ENCODE peak calls at places on chromosomes 7 and 10, in ten cellular contexts. One of them, this sample, is unnamed.

GRCh38 chr10:77291596-77292505 is 345.8 kb downstream of the KCNMA1 start:
- DNase-seq in transverse colon: no peak
- DNase-seq in prostate gland: no peak
- DNase-seq in HCT116: no peak
- DNase-seq in spleen: no peak
- DNase-seq in K562: no peak
- DNase-seq in HepG2: no peak
- DNase-seq in suprapubic skin: no peak
- DNase-seq in stomach: no peak
- DNase-seq in GM12892: no peak
- DNase-seq in this sample: no peak

GRCh38 chr7:149873074-149873967 is 448 bp upstream of the ATP6V0E2 start:
- DNase-seq in GM12892: peak; percentile 99
- DNase-seq in K562: peak; percentile 100
- DNase-seq in HCT116: peak; percentile 78
- DNase-seq in stomach: peak; percentile 96
- DNase-seq in transverse colon: peak; percentile 96
- DNase-seq in spleen: peak; percentile 98
- DNase-seq in HepG2: peak; percentile 91
- DNase-seq in prostate gland: peak; percentile 95
- DNase-seq in suprapubic skin: peak; percentile 96
- DNase-seq in this sample: peak; percentile 98

GRCh38 chr7:100785878-100786277 is 41.4 kb downstream of the EPHB4 start:
- DNase-seq in prostate gland: no peak
- DNase-seq in transverse colon: no peak
- DNase-seq in HCT116: no peak
- DNase-seq in HepG2: no peak
- DNase-seq in GM12892: no peak
- DNase-seq in K562: no peak
- DNase-seq in suprapubic skin: no peak
- DNase-seq in stomach: no peak
- DNase-seq in spleen: no peak
- DNase-seq in this sample: no peak

GRCh38 chr7:132161231-132161915 is 414.9 kb downstream of the PLXNA4 start:
- DNase-seq in suprapubic skin: no peak
- DNase-seq in K562: no peak
- DNase-seq in transverse colon: no peak
- DNase-seq in HCT116: no peak
- DNase-seq in spleen: no peak
- DNase-seq in HepG2: no peak
- DNase-seq in GM12892: no peak
- DNase-seq in stomach: peak; percentile 73
- DNase-seq in prostate gland: peak; percentile 17
- DNase-seq in this sample: no peak

GRCh38 chr7:140212100-140212881 is 35.5 kb upstream of the KDM7A start:
- DNase-seq in GM12892: no peak
- DNase-seq in stomach: peak; percentile 70
- DNase-seq in HepG2: no peak
- DNase-seq in HCT116: no peak
- DNase-seq in suprapubic skin: no peak
- DNase-seq in spleen: no peak
- DNase-seq in transverse colon: peak; percentile 84
- DNase-seq in prostate gland: no peak
- DNase-seq in K562: no peak
- DNase-seq in this sample: peak; percentile 41

GRCh38 chr7:74203157-74203556 is 6.6 kb upstream of the LAT2 start:
- DNase-seq in HepG2: peak; percentile 32
- DNase-seq in prostate gland: peak; percentile 38
- DNase-seq in transverse colon: peak; percentile 39
- DNase-seq in suprapubic skin: peak; percentile 54
- DNase-seq in K562: peak; percentile 51
- DNase-seq in stomach: peak; percentile 43
- DNase-seq in HCT116: no peak
- DNase-seq in spleen: peak; percentile 44
- DNase-seq in GM12892: no peak
- DNase-seq in this sample: no peak

GRCh38 chr7:140607441-140607989 is 33.1 kb downstream of the DENND2A start:
- DNase-seq in stomach: no peak
- DNase-seq in HepG2: no peak
- DNase-seq in transverse colon: peak; percentile 36
- DNase-seq in HCT116: no peak
- DNase-seq in suprapubic skin: no peak
- DNase-seq in GM12892: no peak
- DNase-seq in prostate gland: no peak
- DNase-seq in K562: no peak
- DNase-seq in spleen: peak; percentile 80
- DNase-seq in this sample: no peak

GRCh38 chr10:103823706-103824272 is 31.6 kb downstream of the SH3PXD2A start:
- DNase-seq in GM12892: no peak
- DNase-seq in suprapubic skin: peak; percentile 40
- DNase-seq in K562: no peak
- DNase-seq in stomach: no peak
- DNase-seq in spleen: peak; percentile 60
- DNase-seq in transverse colon: no peak
- DNase-seq in HCT116: no peak
- DNase-seq in HepG2: no peak
- DNase-seq in prostate gland: no peak
- DNase-seq in this sample: no peak

GRCh38 chr10:49419005-49419404 is 23.1 kb upstream of the DRGX start:
- DNase-seq in spleen: no peak
- DNase-seq in prostate gland: peak; percentile 78
- DNase-seq in suprapubic skin: no peak
- DNase-seq in K562: no peak
- DNase-seq in HepG2: peak; percentile 12
- DNase-seq in stomach: no peak
- DNase-seq in GM12892: no peak
- DNase-seq in transverse colon: no peak
- DNase-seq in HCT116: peak; percentile 75
- DNase-seq in this sample: no peak

DNA sequence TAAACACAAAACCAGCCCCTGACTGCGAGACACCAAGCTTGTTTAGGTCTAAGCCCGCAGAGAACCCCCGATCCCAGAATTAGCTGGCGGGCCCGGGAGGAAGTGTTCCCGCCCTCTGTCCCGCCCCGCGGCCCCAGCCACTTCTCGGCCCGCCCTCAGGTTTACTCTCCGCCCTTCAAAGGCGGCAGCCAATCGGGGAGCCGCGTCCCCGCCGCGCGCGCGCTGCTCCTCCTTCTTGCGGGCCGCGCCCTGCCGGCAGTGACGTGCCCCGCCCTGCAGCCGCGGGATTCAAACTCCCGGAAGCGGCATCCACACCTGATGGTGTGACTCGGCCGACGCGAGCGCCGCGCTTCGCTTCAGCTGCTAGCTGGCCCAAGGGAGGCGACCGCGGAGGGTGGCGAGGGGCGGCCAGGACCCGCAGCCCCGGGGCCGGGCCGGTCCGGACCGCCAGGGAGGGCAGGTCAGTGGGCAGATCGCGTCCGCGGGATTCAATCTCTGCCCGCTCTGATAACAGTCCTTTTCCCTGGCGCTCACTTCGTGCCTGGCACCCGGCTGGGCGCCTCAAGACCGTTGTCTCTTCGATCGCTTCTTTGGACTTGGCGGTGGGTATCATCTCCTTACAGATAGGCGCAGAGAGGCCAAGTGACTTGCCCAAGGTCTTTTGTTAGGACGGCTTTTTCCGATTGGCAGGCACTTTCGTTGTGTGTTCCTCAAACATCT is at the start of gene CEP55:
- DNase-seq in spleen: peak; percentile 99
- DNase-seq in transverse colon: peak; percentile 97
- DNase-seq in K562: peak; percentile 93
- DNase-seq in prostate gland: peak; percentile 94
- DNase-seq in HCT116: peak; percentile 84
- DNase-seq in GM12892: peak; percentile 75
- DNase-seq in HepG2: peak; percentile 86
- DNase-seq in stomach: peak; percentile 96
- DNase-seq in suprapubic skin: peak; percentile 96
- DNase-seq in this sample: peak; percentile 88
- TF ChIP-seq POLR2A in spleen: no peak
- TF ChIP-seq POLR2A in transverse colon: no peak
- TF ChIP-seq POLR2A in K562: peak; percentile 79
- TF ChIP-seq POLR2A in prostate gland: no peak
- TF ChIP-seq POLR2A in HCT116: peak; percentile 85
- TF ChIP-seq POLR2A in GM12892: peak; percentile 76
- TF ChIP-seq POLR2A in HepG2: peak; percentile 60
- TF ChIP-seq POLR2A in stomach: no peak
- TF ChIP-seq POLR2A in suprapubic skin: no peak
- TF ChIP-seq POLR2A in this sample: peak; percentile 45

GRCh38 chr7:94394058-94394398 is 667 bp upstream of the COL1A2 start:
- DNase-seq in transverse colon: no peak
- DNase-seq in stomach: no peak
- DNase-seq in suprapubic skin: no peak
- DNase-seq in K562: no peak
- DNase-seq in HepG2: no peak
- DNase-seq in GM12892: no peak
- DNase-seq in HCT116: no peak
- DNase-seq in prostate gland: no peak
- DNase-seq in spleen: no peak
- DNase-seq in this sample: no peak

GRCh38 chr7:94393251-94393758 is 1.4 kb upstream of the COL1A2 start:
- DNase-seq in spleen: no peak
- DNase-seq in suprapubic skin: peak; percentile 49
- DNase-seq in HepG2: no peak
- DNase-seq in K562: no peak
- DNase-seq in stomach: no peak
- DNase-seq in prostate gland: no peak
- DNase-seq in GM12892: no peak
- DNase-seq in HCT116: no peak
- DNase-seq in transverse colon: no peak
- DNase-seq in this sample: no peak

GRCh38 chr7:94395141-94396041 is 696 bp downstream of the COL1A2 start:
- DNase-seq in transverse colon: peak; percentile 30
- DNase-seq in suprapubic skin: peak; percentile 59
- DNase-seq in HCT116: peak; percentile 59
- DNase-seq in prostate gland: peak; percentile 33
- DNase-seq in K562: peak; percentile 85
- DNase-seq in HepG2: peak; percentile 63
- DNase-seq in GM12892: peak; percentile 37
- DNase-seq in spleen: no peak
- DNase-seq in stomach: peak; percentile 28
- DNase-seq in this sample: peak; percentile 51

GRCh38 chr7:94396044-94396443 is 1.3 kb downstream of the COL1A2 start:
- DNase-seq in HCT116: no peak
- DNase-seq in transverse colon: no peak
- DNase-seq in suprapubic skin: no peak
- DNase-seq in spleen: no peak
- DNase-seq in stomach: no peak
- DNase-seq in prostate gland: no peak
- DNase-seq in K562: peak; percentile 50
- DNase-seq in GM12892: no peak
- DNase-seq in HepG2: no peak
- DNase-seq in this sample: no peak

GRCh38 chr7:94394399-94395140 is at the start of gene COL1A2:
- DNase-seq in prostate gland: no peak
- DNase-seq in suprapubic skin: peak; percentile 84
- DNase-seq in HepG2: no peak
- DNase-seq in transverse colon: peak; percentile 48
- DNase-seq in K562: peak; percentile 16
- DNase-seq in HCT116: no peak
- DNase-seq in GM12892: no peak
- DNase-seq in stomach: peak; percentile 32
- DNase-seq in spleen: peak; percentile 77
- DNase-seq in this sample: no peak
- TF ChIP-seq POLR2AphosphoS5 in prostate gland: peak; percentile 42
- TF ChIP-seq POLR2AphosphoS5 in suprapubic skin: no peak
- TF ChIP-seq POLR2AphosphoS5 in HepG2: no peak
- TF ChIP-seq POLR2AphosphoS5 in transverse colon: peak; percentile 51
- TF ChIP-seq POLR2AphosphoS5 in K562: no peak
- TF ChIP-seq POLR2AphosphoS5 in HCT116: no peak
- TF ChIP-seq POLR2AphosphoS5 in GM12892: no peak
- TF ChIP-seq POLR2AphosphoS5 in stomach: peak; percentile 66
- TF ChIP-seq POLR2AphosphoS5 in spleen: no peak
- TF ChIP-seq POLR2AphosphoS5 in this sample: no peak

DNA sequence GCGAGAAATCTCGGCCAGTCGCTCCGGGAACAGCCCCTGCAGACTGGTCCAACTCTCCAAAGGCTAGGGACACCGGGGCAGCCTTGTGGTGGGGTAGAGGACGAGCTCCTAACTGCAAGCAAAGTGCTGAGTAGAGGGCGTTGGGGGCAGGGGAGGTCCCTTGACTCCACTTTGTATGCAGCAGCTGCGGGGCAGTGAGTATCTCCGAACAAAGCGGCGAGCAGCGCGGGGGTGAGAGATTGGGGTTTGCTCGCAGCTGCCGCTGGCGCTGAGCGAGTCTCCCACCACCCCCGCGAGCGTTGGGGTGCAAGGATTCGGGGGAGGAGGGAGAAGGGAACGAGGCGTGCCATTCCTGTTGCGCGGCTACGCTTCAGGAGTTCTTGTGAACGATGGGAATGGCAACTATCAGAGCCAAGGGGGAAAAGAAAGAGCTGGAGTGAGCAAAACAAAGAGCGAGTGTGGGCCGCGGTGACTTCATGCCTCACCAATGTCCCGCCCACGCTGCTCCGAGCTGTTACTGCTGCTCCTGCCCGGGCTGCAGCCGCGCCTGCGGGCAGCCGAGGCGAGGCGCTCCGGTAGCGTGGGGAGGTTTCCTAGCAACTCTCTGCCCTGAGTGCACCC is 414 bp upstream of the ITGB8 start:
- DNase-seq in GM12892: peak; percentile 50
- DNase-seq in HCT116: no peak
- DNase-seq in suprapubic skin: peak; percentile 81
- DNase-seq in K562: peak; percentile 63
- DNase-seq in stomach: peak; percentile 81
- DNase-seq in transverse colon: peak; percentile 83
- DNase-seq in prostate gland: peak; percentile 86
- DNase-seq in HepG2: peak; percentile 36
- DNase-seq in spleen: peak; percentile 88
- DNase-seq in this sample: peak; percentile 59
- TF ChIP-seq POLR2A in GM12892: peak; percentile 52
- TF ChIP-seq POLR2A in HCT116: peak; percentile 18
- TF ChIP-seq POLR2A in suprapubic skin: no peak
- TF ChIP-seq POLR2A in K562: no peak
- TF ChIP-seq POLR2A in stomach: no peak
- TF ChIP-seq POLR2A in transverse colon: peak; percentile 74
- TF ChIP-seq POLR2A in prostate gland: peak; percentile 43
- TF ChIP-seq POLR2A in HepG2: no peak
- TF ChIP-seq POLR2A in spleen: no peak
- TF ChIP-seq POLR2A in this sample: peak; percentile 33

DNA sequence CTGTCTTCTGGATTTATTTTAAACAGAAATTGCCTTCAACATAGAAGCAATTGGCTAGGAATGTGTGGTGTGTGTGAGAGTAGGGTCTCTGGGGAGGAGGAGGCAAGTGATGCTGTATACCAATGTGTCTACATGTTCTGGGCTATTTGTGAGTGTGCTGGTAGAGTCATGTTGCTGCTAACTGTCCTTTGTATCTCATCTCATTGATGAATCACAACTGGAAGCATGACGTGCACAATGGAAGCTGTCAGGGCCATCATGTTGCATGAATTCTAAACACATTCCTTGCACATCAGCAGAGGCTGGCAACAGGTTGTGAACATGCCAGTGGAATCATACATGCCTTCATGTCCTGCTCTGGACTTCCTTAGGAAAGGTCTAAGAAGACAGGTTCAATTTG is 199.7 kb downstream of the BMPER start:
- DNase-seq in suprapubic skin: no peak
- DNase-seq in GM12892: no peak
- DNase-seq in spleen: no peak
- DNase-seq in K562: no peak
- DNase-seq in stomach: no peak
- DNase-seq in prostate gland: no peak
- DNase-seq in HepG2: no peak
- DNase-seq in transverse colon: no peak
- DNase-seq in HCT116: no peak
- DNase-seq in this sample: no peak
- TF ChIP-seq POLR2AphosphoS5 in suprapubic skin: no peak
- TF ChIP-seq POLR2AphosphoS5 in GM12892: no peak
- TF ChIP-seq POLR2AphosphoS5 in spleen: no peak
- TF ChIP-seq POLR2AphosphoS5 in K562: no peak
- TF ChIP-seq POLR2AphosphoS5 in stomach: no peak
- TF ChIP-seq POLR2AphosphoS5 in prostate gland: no peak
- TF ChIP-seq POLR2AphosphoS5 in HepG2: no peak
- TF ChIP-seq POLR2AphosphoS5 in transverse colon: no peak
- TF ChIP-seq POLR2AphosphoS5 in HCT116: no peak
- TF ChIP-seq POLR2AphosphoS5 in this sample: no peak

This sample was measured in GM12891.